ENCODE peak calls at places on chromosomes 16 and 17, in ten cellular contexts. One of them, this sample, is unnamed.
A peak's percentile ranks its signal among the peaks of the same experiment; 100 is the strongest.

GRCh38 chr16:11497329-11497805 is 89.4 kb downstream of the LITAF start:
- DNase-seq in prostate gland: peak; percentile 95
- DNase-seq in kidney: peak; percentile 96
- DNase-seq in cardiac fibroblast: peak; percentile 78
- DNase-seq in NCI-H1417: peak; percentile 18
- DNase-seq in CD4-positive, alpha-beta T cell: no peak
- DNase-seq in endothelial cell: no peak
- DNase-seq in H9: peak; percentile 75
- DNase-seq in GM20000: no peak
- DNase-seq in ELR: peak; percentile 62
- DNase-seq in this sample: peak; percentile 64

GRCh38 chr17:36611345-36612072 is 10.1 kb downstream of the MRM1 start:
- DNase-seq in endothelial cell: no peak
- DNase-seq in kidney: peak; percentile 6
- DNase-seq in ELR: peak; percentile 72
- DNase-seq in cardiac fibroblast: peak; percentile 82
- DNase-seq in GM20000: no peak
- DNase-seq in prostate gland: no peak
- DNase-seq in CD4-positive, alpha-beta T cell: no peak
- DNase-seq in NCI-H1417: no peak
- DNase-seq in H9: no peak
- DNase-seq in this sample: no peak

GRCh38 chr16:30841332-30841731 is 52.5 kb downstream of the BCL7C start:
- DNase-seq in cardiac fibroblast: no peak
- DNase-seq in prostate gland: no peak
- DNase-seq in CD4-positive, alpha-beta T cell: no peak
- DNase-seq in kidney: no peak
- DNase-seq in H9: no peak
- DNase-seq in NCI-H1417: no peak
- DNase-seq in endothelial cell: no peak
- DNase-seq in ELR: no peak
- DNase-seq in GM20000: no peak
- DNase-seq in this sample: no peak

GRCh38 chr17:58837699-58838098 is 82.0 kb downstream of the PPM1E start:
- DNase-seq in CD4-positive, alpha-beta T cell: no peak
- DNase-seq in H9: no peak
- DNase-seq in GM20000: no peak
- DNase-seq in prostate gland: no peak
- DNase-seq in cardiac fibroblast: no peak
- DNase-seq in kidney: no peak
- DNase-seq in NCI-H1417: no peak
- DNase-seq in ELR: no peak
- DNase-seq in endothelial cell: no peak
- DNase-seq in this sample: no peak

GRCh38 chr16:57284206-57284951 is at the start of gene PLLP:
- DNase-seq in cardiac fibroblast: no peak
- DNase-seq in H9: peak; percentile 58
- DNase-seq in prostate gland: no peak
- DNase-seq in ELR: peak; percentile 59
- DNase-seq in endothelial cell: peak; percentile 38
- DNase-seq in kidney: peak; percentile 87
- DNase-seq in CD4-positive, alpha-beta T cell: no peak
- DNase-seq in NCI-H1417: peak; percentile 56
- DNase-seq in GM20000: peak; percentile 86
- DNase-seq in this sample: no peak

GRCh38 chr17:67194134-67194533 is 50.9 kb downstream of the HELZ start:
- DNase-seq in CD4-positive, alpha-beta T cell: no peak
- DNase-seq in GM20000: no peak
- DNase-seq in kidney: no peak
- DNase-seq in prostate gland: no peak
- DNase-seq in ELR: peak; percentile 61
- DNase-seq in cardiac fibroblast: peak; percentile 48
- DNase-seq in H9: no peak
- DNase-seq in NCI-H1417: no peak
- DNase-seq in endothelial cell: peak; percentile 8
- DNase-seq in this sample: no peak

GRCh38 chr17:378068-378467 is 25.5 kb upstream of the RPH3AL start:
- DNase-seq in prostate gland: no peak
- DNase-seq in endothelial cell: no peak
- DNase-seq in kidney: no peak
- DNase-seq in GM20000: no peak
- DNase-seq in CD4-positive, alpha-beta T cell: no peak
- DNase-seq in ELR: no peak
- DNase-seq in NCI-H1417: no peak
- DNase-seq in H9: no peak
- DNase-seq in cardiac fibroblast: no peak
- DNase-seq in this sample: no peak

GRCh38 chr17:68057531-68057952 is 22.0 kb downstream of the KPNA2 start:
- DNase-seq in endothelial cell: peak; percentile 29
- DNase-seq in H9: no peak
- DNase-seq in kidney: no peak
- DNase-seq in GM20000: no peak
- DNase-seq in prostate gland: no peak
- DNase-seq in CD4-positive, alpha-beta T cell: peak; percentile 38
- DNase-seq in cardiac fibroblast: peak; percentile 67
- DNase-seq in ELR: peak; percentile 48
- DNase-seq in NCI-H1417: no peak
- DNase-seq in this sample: peak; percentile 29

GRCh38 chr17:57953219-57953618 is 2.0 kb downstream of the CUEDC1 start:
- DNase-seq in CD4-positive, alpha-beta T cell: no peak
- DNase-seq in endothelial cell: no peak
- DNase-seq in cardiac fibroblast: no peak
- DNase-seq in H9: no peak
- DNase-seq in ELR: no peak
- DNase-seq in NCI-H1417: no peak
- DNase-seq in prostate gland: no peak
- DNase-seq in kidney: no peak
- DNase-seq in GM20000: no peak
- DNase-seq in this sample: no peak